ENCODE peak calls at places on chromosome 12, in ten cellular contexts. B, Z, N, Q, J, G, U, M, E and I are unnamed samples.

GRCh38 chr12:93186131-93186530 is 191.6 kb upstream of the NUDT4 start:
- DNase-seq in E (no peak), Z (no peak), M (no peak), B (no peak), J (no peak), U (no peak), N (no peak), G (no peak), Q (no peak), I (no peak)

GRCh38 chr12:93767524-93767863 is 90.3 kb downstream of the CRADD start:
- DNase-seq in B (no peak), G (no peak), N (no peak), U (no peak), M (no peak), J (no peak), Z (no peak), Q (no peak), E (no peak), I (no peak)

GRCh38 chr12:113422030-113422900 is at the start of gene SDSL:
- DNase-seq in N (no peak), Z (no peak), B (peak), U (peak), Q (peak), G (peak), E (no peak), J (peak), M (peak), I (peak)

GRCh38 chr12:81499809-81500208 is 259.3 kb downstream of the PPFIA2 start:
- DNase-seq in M (no peak), U (no peak), Z (no peak), J (no peak), N (no peak), B (no peak), E (no peak), G (no peak), Q (no peak), I (no peak)

GRCh38 chr12:107917912-107918800 is 143.7 kb downstream of the ASCL4 start:
- DNase-seq in B (no peak), G (peak), M (no peak), U (peak), Q (peak), N (no peak), Z (no peak), E (no peak), J (no peak), I (peak)

GRCh38 chr12:22050078-22050477 is 4.1 kb downstream of the CMAS start:
- DNase-seq in J (no peak), B (no peak), N (no peak), M (no peak), Q (no peak), U (no peak), Z (no peak), G (no peak), E (no peak), I (no peak)

GRCh38 chr12:49537709-49538601 is 875 bp upstream of the KCNH3 start:
- DNase-seq in M (no peak), E (peak), B (no peak), U (no peak), G (peak), Q (no peak), N (no peak), Z (no peak), J (no peak), I (peak)

GRCh38 chr12:57151741-57152407 is 4.5 kb upstream of the LRP1-AS start:
- DNase-seq in U (no peak), E (no peak), G (no peak), N (no peak), Z (no peak), J (peak), B (no peak), Q (no peak), M (no peak), I (no peak)

GRCh38 chr12:42173961-42174521 is 29.4 kb upstream of the GXYLT1 start:
- DNase-seq in U (no peak), J (no peak), G (no peak), M (no peak), Q (no peak), Z (no peak), B (no peak), N (no peak), E (no peak), I (no peak)

GRCh38 chr12:13183621-13184020 is 12.9 kb upstream of the EMP1 start:
- DNase-seq in B (no peak), J (no peak), N (no peak), Z (no peak), G (no peak), E (no peak), Q (no peak), U (no peak), M (no peak), I (no peak)

GRCh38 chr12:92827836-92828431 is 101.2 kb downstream of the EEA1 start:
- DNase-seq in Q (no peak), Z (no peak), N (peak), B (peak), M (no peak), G (peak), J (no peak), U (peak), E (no peak), I (peak)

GRCh38 chr12:5716221-5716620 is 228.8 kb downstream of the ANO2 start:
- DNase-seq in Q (no peak), M (no peak), Z (no peak), U (no peak), E (no peak), G (no peak), B (no peak), N (no peak), J (peak), I (no peak)

GRCh38 chr12:11787921-11788849 is 138.7 kb downstream of the ETV6 start:
- DNase-seq in B (no peak), M (no peak), Z (no peak), E (no peak), Q (no peak), N (no peak), U (no peak), J (no peak), G (no peak), I (peak)

GRCh38 chr12:124686001-124686884 is 118.8 kb upstream of the NCOR2 start:
- DNase-seq in U (no peak), Q (no peak), Z (no peak), B (peak), N (no peak), E (no peak), J (no peak), M (peak), G (no peak), I (no peak)

GRCh38 chr12:105522166-105522825 is 191.8 kb downstream of the C12orf75 start:
- DNase-seq in N (no peak), Z (no peak), B (peak), J (peak), U (no peak), E (no peak), Q (no peak), G (no peak), M (no peak), I (no peak)

GRCh38 chr12:84502180-84502857 is 410.3 kb downstream of the SLC6A15 start:
- DNase-seq in G (no peak), E (no peak), M (no peak), Q (no peak), J (no peak), Z (no peak), B (peak), U (no peak), N (no peak), I (no peak)

GRCh38 chr12:4858385-4858784 is 51.3 kb upstream of the KCNA1 start:
- DNase-seq in Q (no peak), N (no peak), E (peak), B (no peak), G (no peak), U (no peak), J (no peak), M (no peak), Z (no peak), I (peak)

GRCh38 chr12:115223322-115223721 is 539.3 kb upstream of the TBX3 start:
- DNase-seq in U (peak), Z (no peak), M (no peak), J (peak), N (no peak), Q (no peak), G (no peak), E (no peak), B (peak), I (no peak)

GRCh38 chr12:127652281-127652680 is 614.7 kb upstream of the TMEM132C start:
- DNase-seq in G (no peak), E (no peak), U (no peak), M (no peak), B (no peak), Q (no peak), Z (no peak), N (no peak), J (no peak), I (no peak)

GRCh38 chr12:69534389-69534822 is 50.9 kb upstream of the CCT2 start:
- DNase-seq in N (no peak), Q (peak), E (peak), G (no peak), U (peak), J (peak), Z (no peak), M (peak), B (peak), I (no peak)

GRCh38 chr12:54587315-54587821 is 1.1 kb downstream of the PPP1R1A start:
- DNase-seq in G (no peak), E (no peak), U (no peak), Z (no peak), M (no peak), Q (no peak), B (no peak), J (no peak), N (no peak), I (no peak)

GRCh38 chr12:127383281-127383680 is 883.7 kb upstream of the TMEM132C start:
- DNase-seq in U (no peak), B (no peak), J (no peak), G (no peak), Q (no peak), E (no peak), Z (no peak), M (peak), N (no peak), I (no peak)

GRCh38 chr12:70983692-70984091 is 63.2 kb upstream of the PTPRR start:
- DNase-seq in Z (no peak), Q (no peak), B (no peak), E (no peak), J (no peak), M (peak), G (no peak), N (no peak), U (no peak), I (no peak)

GRCh38 chr12:107539196-107539939 is 146.2 kb upstream of the PWP1 start:
- DNase-seq in G (no peak), M (peak), N (no peak), U (no peak), Q (no peak), E (no peak), J (no peak), B (no peak), Z (no peak), I (no peak)

GRCh38 chr12:83823386-83824045 is 1089.1 kb downstream of the SLC6A15 start:
- DNase-seq in Q (no peak), J (no peak), Z (no peak), M (no peak), E (peak), G (no peak), B (no peak), U (no peak), N (no peak), I (peak)

GRCh38 chr12:90794212-90794611 is 160.8 kb downstream of the CCER1 start:
- DNase-seq in M (no peak), J (peak), Z (no peak), U (no peak), N (no peak), E (no peak), Q (no peak), B (no peak), G (no peak), I (no peak)

GRCh38 chr12:122029620-122030426 is 8.1 kb downstream of the BCL7A start:
- DNase-seq in E (no peak), Z (no peak), N (no peak), U (peak), J (no peak), G (no peak), Q (no peak), M (peak), B (no peak), I (no peak)

GRCh38 chr12:76329163-76329562 is 19.1 kb downstream of the BBS10 start:
- DNase-seq in J (peak), M (peak), B (peak), Z (no peak), N (no peak), E (no peak), G (no peak), Q (no peak), U (peak), I (no peak)

GRCh38 chr12:19994970-19995369 is 373.4 kb upstream of the PDE3A start:
- DNase-seq in G (no peak), U (no peak), Q (no peak), B (no peak), N (no peak), M (peak), Z (no peak), E (no peak), J (no peak), I (no peak)

GRCh38 chr12:78293039-78293686 is 462.5 kb downstream of the NAV3 start:
- DNase-seq in N (no peak), J (peak), G (no peak), E (no peak), Q (no peak), U (no peak), B (peak), M (no peak), Z (no peak), I (no peak)

GRCh38 chr12:129871991-129872969 is 31.5 kb downstream of the TMEM132D start:
- DNase-seq in M (no peak), N (no peak), J (no peak), G (no peak), Q (no peak), U (no peak), B (no peak), Z (no peak), E (peak), I (no peak)

GRCh38 chr12:94740601-94741362 is 90.4 kb upstream of the TMCC3 start:
- DNase-seq in U (no peak), Z (no peak), G (no peak), E (no peak), B (no peak), N (no peak), J (no peak), Q (no peak), M (no peak), I (no peak)